ENCODE peak calls at places on chromosomes 2 and 18, in seven cellular contexts. G is endothelial cell, W is nephron progenitor cell, O is stomach, V is transverse colon, H is Calu3, S is cardiac muscle cell. Z is an unnamed sample.
A peak's percentile ranks its signal among the peaks of the same experiment; 100 is the strongest.

GRCh38 chr18:4068552-4069158 is 386.5 kb downstream of the DLGAP1 start:
- DNase-seq in W (peak; percentile 54), H (peak; percentile 54), G (peak; percentile 59), V (peak; percentile 13), O (no peak), S (peak; percentile 60), Z (no peak)

GRCh38 chr2:178523596-178524134 is 43.4 kb downstream of the PLEKHA3 start:
- DNase-seq in H (peak; percentile 2), W (no peak), V (no peak), O (no peak), S (no peak), G (no peak), Z (no peak)

GRCh38 chr2:74564222-74564621 is 9.7 kb downstream of the DOK1 start:
- DNase-seq in O (no peak), H (no peak), V (no peak), G (no peak), S (peak; percentile 67), W (no peak), Z (no peak)

GRCh38 chr2:213122730-213123129 is 28.7 kb downstream of the IKZF2 start:
- DNase-seq in S (no peak), H (peak; percentile 11), G (no peak), W (no peak), O (no peak), V (no peak), Z (no peak)

GRCh38 chr2:113117594-113118262 is 9.7 kb upstream of the IL1RN start:
- DNase-seq in G (no peak), S (peak; percentile 95), O (peak; percentile 94), W (no peak), V (peak; percentile 46), H (peak; percentile 90), Z (peak; percentile 70)

GRCh38 chr2:71639735-71640134 is 186.4 kb downstream of the DYSF start:
- DNase-seq in O (no peak), V (no peak), G (no peak), H (no peak), W (no peak), S (no peak), Z (no peak)

GRCh38 chr2:222295368-222296041 is 3.3 kb downstream of the PAX3 start:
- DNase-seq in H (no peak), S (no peak), G (no peak), V (no peak), O (no peak), W (no peak), Z (peak; percentile 77)

GRCh38 chr18:78352905-78353304 is 626.7 kb upstream of the SALL3 start:
- DNase-seq in W (no peak), G (no peak), S (no peak), O (no peak), V (no peak), H (no peak), Z (no peak)

GRCh38 chr2:25266399-25266798 is 75.3 kb downstream of the DNMT3A start:
- DNase-seq in W (no peak), H (no peak), S (no peak), O (no peak), V (no peak), G (no peak), Z (no peak)

GRCh38 chr18:7870855-7871254 is 303.7 kb downstream of the PTPRM start:
- DNase-seq in H (no peak), W (no peak), O (no peak), S (peak; percentile 61), G (no peak), V (no peak), Z (no peak)

DNA sequence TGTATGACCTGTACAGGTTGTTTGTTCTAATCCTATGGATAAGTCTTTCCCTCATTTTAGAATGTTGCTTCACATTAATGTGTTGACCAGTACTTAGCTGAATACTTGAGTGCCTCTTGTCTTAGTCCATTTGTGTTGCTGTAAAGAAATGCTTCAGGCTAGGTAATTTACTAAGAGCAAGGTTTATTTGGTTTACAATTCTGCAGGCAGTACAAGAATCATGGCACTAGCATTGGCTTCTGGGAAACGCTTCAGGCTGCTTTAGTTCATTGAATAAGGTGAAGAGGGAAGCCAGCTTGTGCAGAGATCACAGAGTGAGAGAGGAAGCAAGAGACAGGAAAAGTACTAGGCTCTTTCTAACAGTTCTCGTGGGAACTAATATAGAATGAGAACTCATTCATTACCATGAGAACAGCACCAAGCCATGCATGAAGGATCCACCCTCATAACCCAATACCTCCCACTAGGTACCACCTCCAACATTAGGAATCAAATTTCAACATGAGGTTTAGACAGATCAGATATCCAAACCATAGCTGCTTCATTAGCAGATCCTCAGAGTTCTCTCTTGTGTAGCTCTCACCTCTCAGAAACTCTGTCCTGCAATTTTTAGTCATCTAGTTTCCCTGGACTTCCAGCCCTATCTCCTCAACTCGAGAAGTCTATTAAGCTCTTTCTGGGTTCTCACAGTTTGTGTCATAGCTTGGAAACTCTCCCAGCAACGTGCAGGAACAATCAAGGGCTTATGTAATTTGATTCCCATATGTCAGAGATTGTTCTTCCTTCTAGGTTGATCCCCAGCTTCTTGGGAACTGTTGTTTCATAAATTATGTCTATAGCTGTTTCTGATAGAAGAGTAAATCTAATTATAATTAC is 2082.3 kb upstream of the CELF4 start:
- DNase-seq in G (no peak), H (peak; percentile 36), W (no peak), O (no peak), S (peak; percentile 92), V (no peak), Z (no peak)
- TF ChIP-seq CTCF in G (no peak), H (no peak), W (no peak), O (no peak), S (no peak), V (no peak), Z (no peak)

GRCh38 chr18:24657461-24657860 is 197.0 kb downstream of the HRH4 start:
- DNase-seq in W (peak; percentile 21), H (no peak), O (no peak), S (no peak), G (peak; percentile 27), V (no peak), Z (no peak)

GRCh38 chr18:24663026-24663425 is 202.6 kb downstream of the HRH4 start:
- DNase-seq in V (no peak), O (no peak), S (no peak), W (no peak), G (no peak), H (no peak), Z (no peak)

GRCh38 chr18:24656571-24656971 is 196.1 kb downstream of the HRH4 start:
- DNase-seq in G (no peak), W (no peak), H (no peak), O (no peak), V (no peak), S (peak; percentile 17), Z (no peak)

GRCh38 chr18:24658302-24658701 is 197.9 kb downstream of the HRH4 start:
- DNase-seq in O (no peak), G (no peak), S (no peak), V (no peak), H (no peak), W (no peak), Z (no peak)

DNA sequence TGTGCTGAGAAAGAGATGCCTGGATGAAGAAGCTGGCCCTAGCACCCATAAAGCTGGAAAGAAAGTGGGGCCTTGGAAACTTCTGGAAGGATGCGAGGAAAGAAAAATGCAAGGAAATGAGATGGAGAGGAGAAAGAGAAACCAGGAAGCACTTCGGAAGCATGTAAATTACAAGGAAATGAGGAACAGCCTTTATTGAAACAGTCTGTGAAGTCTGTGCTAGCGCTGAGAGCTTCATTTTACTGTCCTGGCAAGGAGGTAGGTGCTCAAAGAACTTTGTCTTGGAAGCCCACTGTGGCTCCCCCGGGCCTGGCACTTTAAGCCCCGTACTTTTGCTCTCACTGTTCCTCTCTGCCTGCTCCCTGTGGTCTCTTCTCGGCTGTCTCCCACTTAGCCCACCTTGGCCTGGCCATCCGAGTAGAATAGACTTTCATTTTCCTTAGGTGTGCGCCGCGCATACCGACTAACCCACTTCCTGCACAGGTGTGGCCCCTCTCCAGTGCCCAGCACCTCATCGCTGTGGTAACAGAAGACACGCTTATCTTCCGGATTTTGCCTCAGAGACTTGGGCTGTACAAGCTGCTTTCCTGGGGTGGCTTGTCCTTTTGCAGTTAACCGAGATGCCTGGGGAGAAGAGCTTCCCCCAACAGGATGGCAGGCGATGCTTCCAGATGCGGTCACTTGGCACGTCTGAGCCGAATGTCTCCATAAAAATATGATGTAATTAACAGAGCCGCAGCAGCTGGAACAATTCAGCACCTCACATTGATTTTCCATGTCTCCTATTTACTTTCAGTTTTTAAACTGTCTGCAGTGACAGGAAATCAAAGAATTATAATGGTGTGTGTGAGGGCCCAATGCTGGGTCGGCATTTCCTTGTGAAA is 199.6 kb downstream of the HRH4 start:
- DNase-seq in S (peak; percentile 46), V (peak; percentile 24), W (no peak), H (peak; percentile 24), O (no peak), G (no peak), Z (no peak)
- TF ChIP-seq CTCF in S (no peak), V (no peak), W (no peak), H (no peak), O (no peak), G (no peak), Z (no peak)

DNA sequence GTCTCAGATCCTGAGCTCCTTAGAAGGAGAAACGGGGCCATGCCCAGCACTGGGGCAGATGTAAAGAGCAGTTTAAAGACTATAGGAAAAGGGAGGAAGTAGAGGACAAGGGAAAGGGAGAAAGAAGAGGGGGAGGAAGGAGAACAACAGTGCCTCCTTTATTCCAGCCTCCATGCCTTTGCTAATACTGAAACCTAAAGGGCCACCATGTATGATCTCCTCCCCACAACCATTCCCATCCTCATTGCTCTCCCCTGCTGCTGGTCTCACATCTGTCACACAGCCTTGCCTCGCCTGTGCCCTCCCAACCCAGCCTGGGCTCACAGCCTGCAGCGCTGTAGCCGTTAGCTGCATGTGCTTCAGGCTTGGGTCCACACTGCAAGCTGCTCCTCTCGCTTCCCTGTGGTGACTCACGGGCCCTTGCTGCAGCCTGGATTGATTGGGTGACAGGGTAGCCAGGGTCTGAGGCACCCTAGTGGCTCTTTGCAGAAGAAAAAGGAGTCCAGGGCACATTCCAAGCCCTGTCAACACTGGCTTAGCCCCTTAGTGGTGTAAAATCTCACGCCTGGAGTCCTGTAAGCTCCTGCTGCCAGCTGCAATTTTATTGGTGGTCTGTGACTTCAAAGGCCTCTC is 281.9 kb downstream of the SRBD1 start:
- DNase-seq in G (no peak), H (peak; percentile 70), W (no peak), O (no peak), V (no peak), S (peak; percentile 42), Z (no peak)
- TF ChIP-seq CTCF in G (no peak), H (no peak), W (no peak), O (no peak), V (no peak), S (no peak), Z (no peak)

GRCh38 chr2:83879127-83879526 is 580.0 kb downstream of the SUCLG1 start:
- DNase-seq in H (no peak), S (no peak), W (no peak), O (no peak), V (no peak), G (no peak), Z (no peak)

GRCh38 chr2:83874712-83875430 is 584.2 kb downstream of the SUCLG1 start:
- DNase-seq in W (no peak), H (no peak), S (no peak), O (no peak), G (no peak), V (no peak), Z (no peak)

GRCh38 chr2:83873110-83873509 is 586.0 kb downstream of the SUCLG1 start:
- DNase-seq in V (no peak), S (no peak), H (no peak), G (no peak), O (no peak), W (no peak), Z (no peak)

DNA sequence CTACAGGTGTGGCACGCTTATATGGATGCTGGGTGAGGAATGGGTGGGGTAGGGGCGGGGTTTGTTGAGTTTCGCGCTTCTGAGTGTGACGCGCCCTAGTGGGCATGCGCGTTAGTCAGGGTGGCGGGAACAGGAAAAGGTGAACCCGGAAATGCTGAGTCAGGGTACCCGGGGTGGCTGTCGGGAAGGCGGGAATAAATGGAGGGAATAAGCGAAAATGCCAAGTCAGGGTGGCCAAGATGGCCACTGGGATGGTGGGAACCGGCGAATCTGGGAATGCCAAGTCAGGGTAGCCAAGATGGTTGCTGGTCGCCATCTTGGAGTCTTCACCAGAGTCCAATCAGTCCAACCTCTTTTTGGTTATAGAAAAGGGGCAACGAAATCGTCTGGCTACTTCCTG is 585.0 kb downstream of the SUCLG1 start:
- DNase-seq in V (no peak), W (no peak), H (no peak), G (no peak), S (no peak), O (no peak), Z (no peak)
- TF ChIP-seq CTCF in V (no peak), W (no peak), H (no peak), G (no peak), S (no peak), O (no peak), Z (no peak)